ENCODE peak calls at places on chromosomes 3 and 15, in eight cellular contexts. W is stimulated activated CD8-positive, alpha-beta memory T cell treated with anti-CD3 and anti-CD28 coated beads, Interleukin-2, amount 100 ng/mL, for 1 hour; P is heart left ventricle; G is T-helper 2 cell; V is HCT116; M is cerebellum; D is Right ventricle myocardium superior; F is HT1080. S is an unnamed sample.

GRCh38 chr3:170637321-170637720 is 51.4 kb upstream of the SLC7A14 start:
- DNase-seq in D (no peak), F (no peak), V (no peak), M (no peak), G (no peak), P (no peak), W (no peak), S (no peak)

GRCh38 chr3:141076821-141077571 is 25.8 kb downstream of the SPSB4 start:
- DNase-seq in P (peak), F (no peak), V (no peak), M (no peak), G (no peak), D (peak), W (no peak), S (no peak)

GRCh38 chr15:69164807-69165636 is 4.6 kb downstream of the GLCE start:
- DNase-seq in M (no peak), F (peak), D (no peak), W (no peak), G (no peak), V (no peak), P (no peak), S (no peak)

GRCh38 chr15:42457445-42458442 is 33.2 kb downstream of the ZNF106 start:
- DNase-seq in W (no peak), G (no peak), D (peak), P (peak), V (no peak), F (no peak), M (no peak), S (no peak)

GRCh38 chr3:70805044-70805732 is 492.8 kb upstream of the MDFIC2 start:
- DNase-seq in P (no peak), F (no peak), D (no peak), M (no peak), W (no peak), G (no peak), V (no peak), S (no peak)

GRCh38 chr3:149646181-149646766 is 11.6 kb downstream of the WWTR1 start:
- DNase-seq in F (peak), V (peak), D (no peak), W (no peak), G (no peak), M (no peak), P (no peak), S (no peak)

GRCh38 chr15:39270976-39271375 is 309.9 kb upstream of the THBS1 start:
- DNase-seq in M (no peak), P (no peak), F (peak), W (no peak), V (no peak), D (no peak), G (no peak), S (no peak)

GRCh38 chr15:80055933-80056332 is 3.5 kb upstream of the ZFAND6 start:
- DNase-seq in F (no peak), G (no peak), D (no peak), W (no peak), P (no peak), M (no peak), V (no peak), S (no peak)

GRCh38 chr3:112409061-112409460 is 76.1 kb downstream of the CD200 start:
- DNase-seq in D (no peak), G (no peak), V (no peak), M (no peak), P (no peak), F (no peak), W (no peak), S (no peak)